ENCODE peak calls at places on chromosomes 4 and X, in seven cellular contexts. J is tibial nerve; B is Caco-2; F is uterus; C is MM.1S; T is naive thymus-derived CD4-positive, alpha-beta T cell; M is left lung. A is an unnamed sample. For H3K36me3 and H3K4me1, the result is how much of the 10 kb centered on the place peaks cover.

GRCh38 chrX:37603938-37604409 is 32.5 kb downstream of the LANCL3 start:
- DNase-seq in J (no peak), B (no peak), F (no peak), C (no peak), T (no peak), M (no peak), A (no peak)

GRCh38 chr4:100497729-100498250 is 20.0 kb downstream of the EMCN start:
- DNase-seq in J (no peak), B (no peak), F (no peak), C (no peak), T (no peak), M (no peak), A (no peak)

GRCh38 chr4:163195247-163195765 is 28.6 kb upstream of the NAF1 start:
- DNase-seq in J (no peak), B (no peak), F (no peak), C (no peak), T (no peak), M (no peak), A (no peak)

GRCh38 chr4:75886104-75886503 is 16.1 kb downstream of the PPEF2 start:
- DNase-seq in J (no peak), B (no peak), F (no peak), C (no peak), T (no peak), M (peak), A (no peak)

GRCh38 chr4:47831026-47831689 is 6.7 kb downstream of the CORIN start:
- DNase-seq in J (no peak), B (no peak), F (no peak), C (no peak), T (no peak), M (no peak), A (no peak)

GRCh38 chr4:14254252-14254651 is 626.7 kb upstream of the BOD1L1 start:
- DNase-seq in J (no peak), B (peak), F (peak), C (peak), T (no peak), M (no peak), A (no peak)

GRCh38 chr4:185955817-185956542 is 113.0 kb upstream of the TLR3 start:
- DNase-seq in J (no peak), B (no peak), F (no peak), C (no peak), T (no peak), M (no peak), A (no peak)

GRCh38 chr4:156294577-156294976 is 340.9 kb upstream of the CTSO start:
- DNase-seq in J (no peak), B (peak), F (no peak), C (peak), T (no peak), M (no peak), A (no peak)

GRCh38 chrX:126376465-126376864 is 176.1 kb downstream of the DCAF12L1 start:
- DNase-seq in J (no peak), B (no peak), F (no peak), C (no peak), T (no peak), M (no peak), A (no peak)

DNA sequence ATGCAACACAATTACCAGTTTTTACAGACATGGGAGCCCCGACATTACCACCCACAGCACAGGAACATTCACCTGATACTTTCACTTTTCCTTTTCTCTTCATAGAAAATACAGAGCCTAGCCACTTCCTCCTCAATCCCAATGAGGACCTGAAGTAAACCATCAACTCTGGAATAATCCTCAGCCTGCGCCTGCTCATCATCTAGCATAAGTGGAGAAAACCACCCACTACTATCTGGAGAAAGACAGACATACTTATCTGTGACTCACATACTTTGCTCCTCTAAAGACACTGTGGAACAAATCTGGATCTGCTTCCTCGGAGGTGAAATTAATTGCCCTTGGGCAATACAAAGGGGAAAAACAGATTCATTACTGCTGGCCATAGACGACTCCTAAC is 47.8 kb downstream of the ZCCHC13 start:
- DNase-seq in J (no peak), B (no peak), F (no peak), C (no peak), T (no peak), M (no peak), A (no peak)
- H3K4me3 ChIP-seq in J (no peak), B (no peak), F (no peak), C (no peak), T (no peak), M (no peak), A (no peak)

GRCh38 chrX:133403984-133404383 is 11.3 kb downstream of the GPC4 start:
- DNase-seq in J (no peak), B (no peak), F (no peak), C (no peak), T (no peak), M (no peak), A (no peak)
- H3K36me3 ChIP-seq in J (under half), B (under half), F (under half), C (under half), T (under half), M (under half), A (under half)

GRCh38 chr4:3299122-3299521 is 6.3 kb downstream of the RGS12 start:
- DNase-seq in J (no peak), B (no peak), F (no peak), C (no peak), T (no peak), M (no peak), A (peak)

GRCh38 chr4:3297066-3297859 is 4.4 kb downstream of the RGS12 start:
- DNase-seq in J (no peak), B (no peak), F (no peak), C (no peak), T (no peak), M (peak), A (no peak)

GRCh38 chr4:3294401-3295241 is 1.8 kb downstream of the RGS12 start:
- DNase-seq in J (no peak), B (no peak), F (no peak), C (no peak), T (no peak), M (peak), A (peak)

GRCh38 chr4:3295837-3296624 is 3.2 kb downstream of the RGS12 start:
- DNase-seq in J (no peak), B (no peak), F (no peak), C (no peak), T (no peak), M (peak), A (peak)

GRCh38 chr4:3296651-3297050 is 3.8 kb downstream of the RGS12 start:
- DNase-seq in J (no peak), B (no peak), F (no peak), C (no peak), T (no peak), M (no peak), A (peak)
- H3K4me1 ChIP-seq in J (under half), B (under half), F (under half), C (under half), T (under half), M (under half), A (under half)

DNA sequence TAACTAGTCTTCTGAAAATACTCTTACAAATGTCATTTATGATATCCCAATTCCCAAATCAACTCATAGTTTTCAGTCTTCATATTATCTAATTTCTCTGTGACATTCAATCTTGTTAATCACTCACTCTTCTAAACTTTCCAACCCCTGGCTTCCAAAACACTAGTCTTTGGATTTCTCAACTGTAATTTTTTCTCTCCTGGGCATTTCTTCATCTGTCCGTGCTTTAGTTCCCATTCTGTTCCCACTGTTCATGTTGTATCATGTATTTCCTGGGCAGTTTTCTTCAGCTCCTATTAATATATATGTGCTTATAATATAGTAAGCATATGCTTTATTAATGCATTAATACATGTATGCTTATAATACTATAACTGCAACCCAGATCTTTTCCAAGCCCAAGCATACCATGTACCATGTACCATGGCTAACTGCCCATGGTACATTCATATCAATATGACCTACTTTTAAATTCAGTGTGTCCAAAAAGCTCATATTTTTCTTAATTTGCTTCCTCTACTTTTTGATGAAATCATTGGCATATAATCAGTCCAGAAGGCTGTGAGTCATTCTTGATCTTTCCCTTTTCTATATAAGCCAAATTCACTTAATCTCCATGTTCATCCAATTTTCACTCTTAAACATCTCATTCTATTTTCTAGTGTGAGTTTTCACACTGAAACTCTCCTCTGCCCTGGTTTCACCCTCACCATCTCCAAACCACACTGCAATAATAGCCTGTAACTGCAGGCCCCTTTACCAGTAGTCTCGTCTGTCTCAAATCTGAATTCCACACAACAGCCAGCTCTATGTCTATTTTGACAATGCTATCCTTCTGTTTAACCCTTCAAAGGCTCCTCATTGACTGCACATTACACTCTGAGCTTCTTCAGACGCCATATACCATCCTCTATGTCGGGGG is 21.3 kb upstream of the GK2 start:
- DNase-seq in J (no peak), B (no peak), F (no peak), C (no peak), T (no peak), M (no peak), A (no peak)
- H3K4me3 ChIP-seq in J (no peak), B (no peak), F (no peak), C (no peak), T (no peak), M (no peak), A (no peak)

GRCh38 chr4:88021824-88022223 is 14.4 kb downstream of the PKD2 start:
- DNase-seq in J (no peak), B (no peak), F (peak), C (no peak), T (no peak), M (no peak), A (no peak)
- H3K36me3 ChIP-seq in J (under half), B (under half), F (under half), C (under half), T (under half), M (under half), A (under half)